ENCODE peak calls at places on chromosomes 7 and 10, in five cellular contexts. X is HFFc6, Y is B cell, T is T-cell, D is A549. N is an unnamed sample.

GRCh38 chr10:131901181-131901829 is 497 bp downstream of the PPP2R2D start:
- DNase-seq in T (peak; percentile 16), X (no peak), D (no peak), Y (peak; percentile 77), N (no peak)

GRCh38 chr7:44587843-44588711 is 6.0 kb upstream of the TMED4 start:
- DNase-seq in Y (no peak), X (peak; percentile 60), T (no peak), D (peak; percentile 61), N (peak; percentile 55)

GRCh38 chr10:62373995-62374861 is at the start of gene ZNF365:
- DNase-seq in X (peak; percentile 60), Y (peak; percentile 67), D (peak; percentile 23), T (peak; percentile 5), N (no peak)

GRCh38 chr10:17348111-17349008 is 106.0 kb downstream of the ST8SIA6 start:
- DNase-seq in T (no peak), Y (no peak), X (peak; percentile 30), D (peak; percentile 13), N (no peak)

GRCh38 chr7:74305987-74306736 is 17.0 kb downstream of the CLIP2 start:
- DNase-seq in X (no peak), T (no peak), Y (no peak), D (no peak), N (no peak)

GRCh38 chr7:15007507-15007906 is 105.0 kb upstream of the DGKB start:
- DNase-seq in D (peak; percentile 22), T (no peak), X (no peak), Y (no peak), N (peak; percentile 3)

GRCh38 chr10:62687230-62687748 is 117.2 kb upstream of the ADO start:
- DNase-seq in Y (no peak), D (peak; percentile 15), X (no peak), T (no peak), N (no peak)

GRCh38 chr10:76649723-76650127 is 987.9 kb downstream of the KCNMA1 start:
- DNase-seq in Y (no peak), X (peak; percentile 25), D (peak; percentile 16), T (no peak), N (no peak)

GRCh38 chr10:4062751-4063150 is 277.7 kb upstream of the KLF6 start:
- DNase-seq in T (no peak), Y (no peak), X (no peak), D (no peak), N (no peak)

GRCh38 chr10:75281980-75282379 is 46.2 kb upstream of the COMTD1 start:
- DNase-seq in Y (no peak), D (no peak), X (no peak), T (no peak), N (peak; percentile 44)

GRCh38 chr10:96410296-96410695 is 51.5 kb upstream of the OPALIN start:
- DNase-seq in D (no peak), T (no peak), X (no peak), Y (no peak), N (no peak)

GRCh38 chr10:100183482-100183881 is 2.3 kb downstream of the ERLIN1 start:
- DNase-seq in X (no peak), Y (no peak), D (peak; percentile 11), T (no peak), N (peak; percentile 76)

GRCh38 chr10:103491729-103492364 is 1.7 kb upstream of the NEURL1 start:
- DNase-seq in X (peak; percentile 95), T (no peak), Y (no peak), D (peak; percentile 77), N (peak; percentile 25)

GRCh38 chr10:48533951-48534720 is 70.7 kb downstream of the ARHGAP22 start:
- DNase-seq in D (no peak), T (no peak), Y (no peak), X (peak; percentile 56), N (no peak)

GRCh38 chr10:61987951-61988379 is 86.5 kb downstream of the ARID5B start:
- DNase-seq in Y (peak; percentile 32), D (no peak), X (no peak), T (no peak), N (no peak)

GRCh38 chr10:113060221-113061053 is 110.4 kb downstream of the TCF7L2 start:
- DNase-seq in X (no peak), D (no peak), Y (no peak), T (no peak), N (peak; percentile 71)

GRCh38 chr7:48512892-48513291 is 341.6 kb downstream of the ABCA13 start:
- DNase-seq in X (no peak), D (no peak), T (no peak), Y (no peak), N (no peak)

GRCh38 chr10:114876602-114877300 is 55.2 kb downstream of the FHIP2A start:
- DNase-seq in X (peak; percentile 52), Y (peak; percentile 29), T (no peak), D (peak; percentile 68), N (peak; percentile 57)

GRCh38 chr7:155377837-155378579 is 79.9 kb upstream of the EN2 start:
- DNase-seq in X (no peak), Y (peak; percentile 59), D (no peak), T (no peak), N (no peak)

GRCh38 chr7:140726304-140726703 is 29.8 kb downstream of the NDUFB2 start:
- DNase-seq in D (peak; percentile 38), T (no peak), X (peak; percentile 9), Y (no peak), N (peak; percentile 10)

GRCh38 chr7:157412021-157412443 is 75.2 kb downstream of the DNAJB6 start:
- DNase-seq in Y (no peak), T (no peak), D (no peak), X (peak; percentile 94), N (no peak)

GRCh38 chr7:107207459-107207858 is 38.7 kb downstream of the HBP1 start:
- DNase-seq in T (no peak), X (no peak), Y (no peak), D (no peak), N (no peak)

GRCh38 chr10:90042075-90042474 is 340.7 kb downstream of the KIF20B start:
- DNase-seq in Y (no peak), D (no peak), X (no peak), T (no peak), N (no peak)

GRCh38 chr7:22675917-22676343 is 51.1 kb upstream of the IL6 start:
- DNase-seq in D (no peak), Y (no peak), X (peak; percentile 32), T (no peak), N (no peak)

GRCh38 chr7:30908681-30909080 is 3.0 kb upstream of the AQP1 start:
- DNase-seq in X (no peak), Y (no peak), T (no peak), D (no peak), N (no peak)

GRCh38 chr7:54989826-54990225 is 29.0 kb upstream of the EGFR start:
- DNase-seq in X (no peak), Y (no peak), D (no peak), T (no peak), N (no peak)

GRCh38 chr10:129877773-129878371 is 86.2 kb downstream of the EBF3 start:
- DNase-seq in X (no peak), Y (no peak), T (no peak), D (peak; percentile 22), N (peak; percentile 28)

GRCh38 chr10:47058961-47059391 is 147.7 kb downstream of the PTPN20 start:
- DNase-seq in X (peak; percentile 36), T (no peak), D (no peak), Y (no peak), N (no peak)

GRCh38 chr10:88941026-88941425 is 11.5 kb downstream of the ACTA2 start:
- DNase-seq in Y (no peak), T (no peak), X (no peak), D (no peak), N (no peak)

GRCh38 chr10:11170993-11171416 is 153.3 kb downstream of the CELF2 start:
- DNase-seq in X (no peak), D (no peak), Y (no peak), T (no peak), N (no peak)

GRCh38 chr10:73586583-73586984 is 4.6 kb downstream of the USP54 start:
- DNase-seq in X (peak; percentile 89), Y (no peak), T (no peak), D (peak; percentile 50), N (peak; percentile 93)

GRCh38 chr10:90197766-90198165 is 496.4 kb downstream of the KIF20B start:
- DNase-seq in X (no peak), D (no peak), Y (no peak), T (no peak), N (no peak)

GRCh38 chr7:45684910-45685618 is 110.9 kb downstream of the ADCY1 start:
- DNase-seq in D (no peak), Y (no peak), T (no peak), X (no peak), N (no peak)

GRCh38 chr7:150778014-150778737 is 22.0 kb downstream of the TMEM176B start:
- DNase-seq in D (no peak), Y (no peak), X (no peak), T (no peak), N (peak; percentile 37)

GRCh38 chr10:97914837-97915211 is 65.2 kb downstream of the GOLGA7B start:
- DNase-seq in Y (peak; percentile 73), D (peak; percentile 66), X (peak; percentile 40), T (peak; percentile 27), N (peak; percentile 29)

GRCh38 chr7:140316165-140316661 is 82.1 kb downstream of the SLC37A3 start:
- DNase-seq in X (peak; percentile 71), Y (no peak), T (no peak), D (peak; percentile 79), N (no peak)

GRCh38 chr7:82975811-82976468 is 186.7 kb downstream of the PCLO start:
- DNase-seq in X (no peak), Y (no peak), D (no peak), T (no peak), N (no peak)

GRCh38 chr10:14010083-14010551 is 320.6 kb downstream of the FRMD4A start:
- DNase-seq in D (no peak), X (peak; percentile 42), T (no peak), Y (no peak), N (no peak)

GRCh38 chr10:94052901-94053638 is 59.3 kb downstream of the PLCE1 start:
- DNase-seq in Y (no peak), X (peak; percentile 43), D (no peak), T (no peak), N (no peak)

GRCh38 chr10:22599048-22599561 is 115.3 kb downstream of the PIP4K2A start:
- DNase-seq in D (no peak), X (peak; percentile 84), Y (no peak), T (no peak), N (no peak)

N was measured in HepG2.